ENCODE peak calls at places on chromosomes 6 and 20, in six cellular contexts. I is bronchial epithelial cell, D is gastrocnemius medialis, W is iris pigment epithelial cell, P is lower lobe of right lung, C is NCI-H774. B is an unnamed sample.

GRCh38 chr20:36063916-36064660 is 90.5 kb upstream of the EPB41L1 start:
- DNase-seq in I (no peak), D (no peak), W (no peak), P (no peak), C (no peak), B (no peak)

GRCh38 chr6:54291146-54291545 is 17.1 kb upstream of the TINAG start:
- DNase-seq in I (peak), D (no peak), W (peak), P (no peak), C (no peak), B (peak)

GRCh38 chr6:108904731-108905130 is 56.5 kb downstream of the ARMC2 start:
- DNase-seq in I (no peak), D (no peak), W (no peak), P (no peak), C (no peak), B (no peak)

GRCh38 chr20:47231382-47232042 is 125.0 kb downstream of the ZMYND8 start:
- DNase-seq in I (no peak), D (no peak), W (peak), P (no peak), C (no peak), B (no peak)

GRCh38 chr6:106103728-106104109 is 17.6 kb downstream of the PRDM1 start:
- DNase-seq in I (peak), D (no peak), W (no peak), P (no peak), C (no peak), B (peak)

GRCh38 chr6:42163941-42164340 is 9.2 kb upstream of the GUCA1A start:
- DNase-seq in I (peak), D (no peak), W (peak), P (no peak), C (no peak), B (no peak)

GRCh38 chr6:1612902-1613301 is 3.2 kb downstream of the FOXC1 start:
- DNase-seq in I (peak), D (no peak), W (peak), P (no peak), C (no peak), B (peak)

GRCh38 chr20:37406010-37406998 is 60.4 kb downstream of the SRC start:
- DNase-seq in I (peak), D (no peak), W (no peak), P (no peak), C (peak), B (peak)

GRCh38 chr20:46985241-46985640 is 90.6 kb downstream of the EYA2 start:
- DNase-seq in I (peak), D (no peak), W (peak), P (no peak), C (no peak), B (peak)

GRCh38 chr20:59207742-59208357 is 44.2 kb downstream of the ZNF831 start:
- DNase-seq in I (peak), D (no peak), W (no peak), P (peak), C (no peak), B (peak)

GRCh38 chr6:33633462-33634158 is 12.5 kb downstream of the ITPR3 start:
- DNase-seq in I (peak), D (peak), W (peak), P (peak), C (peak), B (peak)

GRCh38 chr6:35318200-35318844 is 20.7 kb downstream of the DEF6 start:
- DNase-seq in I (peak), D (peak), W (peak), P (peak), C (peak), B (peak)

GRCh38 chr6:88499845-88500699 is 333.9 kb upstream of the CNR1 start:
- DNase-seq in I (no peak), D (no peak), W (no peak), P (no peak), C (no peak), B (no peak)